ENCODE peak calls at places on chromosomes 5 and 9, in six cellular contexts. W, K, J, F, P and Y are unnamed samples.

GRCh38 chr5:130549884-130550552 is 615.0 kb downstream of the HINT1 start:
- DNase-seq in W (no peak), K (no peak), J (no peak), F (no peak), P (peak), Y (no peak)

GRCh38 chr5:171092194-171092593 is 216.9 kb upstream of the TLX3 start:
- DNase-seq in W (no peak), K (no peak), J (no peak), F (no peak), P (no peak), Y (no peak)

GRCh38 chr9:92480332-92480771 is 2.0 kb downstream of the ASPN start:
- DNase-seq in W (no peak), K (no peak), J (peak), F (no peak), P (no peak), Y (peak)

GRCh38 chr9:105842023-105842644 is 147.8 kb downstream of the TMEM38B start:
- DNase-seq in W (peak), K (no peak), J (peak), F (peak), P (no peak), Y (peak)

GRCh38 chr5:127833999-127834953 is 131.1 kb downstream of the CCDC192 start:
- DNase-seq in W (no peak), K (no peak), J (peak), F (peak), P (no peak), Y (peak)

GRCh38 chr9:4235951-4236804 is 63.7 kb downstream of the GLIS3 start:
- DNase-seq in W (no peak), K (no peak), J (no peak), F (no peak), P (no peak), Y (peak)

GRCh38 chr9:117412006-117412715 is 2.7 kb downstream of the ASTN2 start:
- DNase-seq in W (no peak), K (no peak), J (peak), F (peak), P (no peak), Y (peak)

GRCh38 chr5:117220730-117221129 is 646.1 kb upstream of the SEMA6A start:
- DNase-seq in W (no peak), K (no peak), J (no peak), F (no peak), P (no peak), Y (peak)

GRCh38 chr5:147754372-147755122 is 28.0 kb downstream of the JAKMIP2 start:
- DNase-seq in W (no peak), K (no peak), J (no peak), F (no peak), P (no peak), Y (peak)

GRCh38 chr5:10264569-10264968 is 14.5 kb downstream of the CCT5 start:
- DNase-seq in W (no peak), K (no peak), J (no peak), F (no peak), P (no peak), Y (no peak)